ENCODE peak calls at places on chromosome 9, in five cellular contexts. Z, K, G, A and O are unnamed samples.
A peak's percentile ranks its signal among the peaks of the same experiment; 100 is the strongest.

GRCh38 chr9:113764572-113764971 is 111.5 kb upstream of the ZNF618 start:
- DNase-seq in Z (no peak), G (no peak), A (no peak), K (no peak), O (no peak)

GRCh38 chr9:37732952-37733351 is 20.7 kb upstream of the TRMT10B start:
- DNase-seq in Z (no peak), A (no peak), K (no peak), G (no peak), O (no peak)

GRCh38 chr9:108844391-108844790 is 11.4 kb downstream of the ACTL7B start:
- DNase-seq in G (no peak), Z (no peak), A (peak; percentile 69), K (no peak), O (no peak)

GRCh38 chr9:97853844-97854695 is 1.0 kb downstream of the FOXE1 start:
- DNase-seq in G (peak; percentile 21), K (peak; percentile 58), Z (peak; percentile 56), A (no peak), O (no peak)

GRCh38 chr9:125649315-125649714 is 57.7 kb downstream of the MAPKAP1 start:
- DNase-seq in A (peak; percentile 59), G (no peak), Z (no peak), K (no peak), O (no peak)

GRCh38 chr9:18115131-18115530 is 358.8 kb upstream of the ADAMTSL1 start:
- DNase-seq in Z (no peak), A (no peak), K (no peak), G (no peak), O (no peak)

GRCh38 chr9:115492869-115493268 is 374.9 kb upstream of the TNC start:
- DNase-seq in A (no peak), K (no peak), Z (no peak), G (no peak), O (no peak)

GRCh38 chr9:98182069-98182820 is 10.2 kb downstream of the CORO2A start:
- DNase-seq in Z (no peak), K (no peak), A (no peak), G (no peak), O (no peak)

GRCh38 chr9:121331992-121332685 is 37.9 kb downstream of the STOM start:
- DNase-seq in K (no peak), A (peak; percentile 84), G (no peak), Z (no peak), O (no peak)

GRCh38 chr9:124298646-124299235 is 41.0 kb downstream of the NEK6 start:
- DNase-seq in K (no peak), G (no peak), Z (no peak), A (no peak), O (no peak)

GRCh38 chr9:112559629-112560413 is 73.2 kb downstream of the KIAA1958 start:
- DNase-seq in Z (no peak), G (no peak), K (no peak), A (no peak), O (no peak)